ENCODE peak calls at places on chromosomes 11 and 22, in eight cellular contexts. A is stimulated activated CD4-positive, alpha-beta T cell treated with anti-CD3 and anti-CD28 coated beads, Interleukin-2, amount 100 ng/mL, for 24 hours; U is AG10803; D is effector memory CD4-positive, alpha-beta T cell; E is mucosa of descending colon; T is heart left ventricle; Y is occipital lobe; R is AG04450. I is an unnamed sample.

GRCh38 chr11:8263109-8263768 is 439 bp downstream of the LMO1 start:
- DNase-seq in A (no peak), U (no peak), D (no peak), E (no peak), T (no peak), Y (no peak), R (no peak), I (no peak)

GRCh38 chr11:120499088-120499487 is 12.5 kb upstream of the GRIK4 start:
- DNase-seq in A (no peak), U (no peak), D (no peak), E (no peak), T (no peak), Y (no peak), R (no peak), I (no peak)

GRCh38 chr22:39351689-39352214 is 2.0 kb downstream of the SYNGR1 start:
- DNase-seq in A (no peak), U (no peak), D (no peak), E (no peak), T (no peak), Y (no peak), R (no peak), I (no peak)

GRCh38 chr22:47111626-47112373 is 349.4 kb downstream of the TBC1D22A start:
- DNase-seq in A (no peak), U (no peak), D (no peak), E (no peak), T (no peak), Y (no peak), R (no peak), I (no peak)

GRCh38 chr11:44120169-44120568 is 24.7 kb downstream of the EXT2 start:
- DNase-seq in A (no peak), U (no peak), D (no peak), E (no peak), T (peak; percentile 39), Y (no peak), R (no peak), I (no peak)

GRCh38 chr11:795638-796564 is 2.2 kb downstream of the SLC25A22 start:
- DNase-seq in A (peak; percentile 85), U (peak; percentile 81), D (peak; percentile 71), E (peak; percentile 73), T (peak; percentile 74), Y (peak; percentile 50), R (peak; percentile 48), I (peak; percentile 87)

GRCh38 chr11:20594274-20595061 is 4.9 kb upstream of the SLC6A5 start:
- DNase-seq in A (no peak), U (no peak), D (no peak), E (no peak), T (no peak), Y (no peak), R (no peak), I (no peak)

GRCh38 chr22:44125421-44125820 is 55.3 kb upstream of the PARVG start:
- DNase-seq in A (no peak), U (no peak), D (no peak), E (no peak), T (no peak), Y (no peak), R (no peak), I (no peak)

GRCh38 chr22:31154975-31155374 is 5.0 kb upstream of the RNF185 start:
- DNase-seq in A (no peak), U (peak; percentile 42), D (no peak), E (no peak), T (no peak), Y (no peak), R (no peak), I (no peak)

GRCh38 chr11:105298174-105298573 is 158.6 kb upstream of the CARD18 start:
- DNase-seq in A (no peak), U (no peak), D (no peak), E (no peak), T (no peak), Y (no peak), R (no peak), I (no peak)

GRCh38 chr11:69240332-69241074 is 53.5 kb upstream of the MYEOV start:
- DNase-seq in A (no peak), U (no peak), D (no peak), E (peak; percentile 76), T (no peak), Y (no peak), R (no peak), I (peak; percentile 16)

GRCh38 chr22:39622881-39623367 is 52.4 kb downstream of the CACNA1I start:
- DNase-seq in A (peak; percentile 77), U (peak; percentile 12), D (peak; percentile 37), E (peak; percentile 81), T (peak; percentile 40), Y (no peak), R (no peak), I (peak; percentile 71)

GRCh38 chr11:74546752-74547151 is 45.6 kb upstream of the POLD3 start:
- DNase-seq in A (no peak), U (no peak), D (no peak), E (peak; percentile 90), T (no peak), Y (no peak), R (no peak), I (no peak)

GRCh38 chr11:96426356-96427103 is 36.7 kb downstream of the JRKL start:
- DNase-seq in A (no peak), U (peak; percentile 49), D (no peak), E (no peak), T (no peak), Y (no peak), R (peak; percentile 21), I (no peak)

GRCh38 chr11:77753230-77753629 is 67.3 kb downstream of the RSF1 start:
- DNase-seq in A (no peak), U (no peak), D (no peak), E (no peak), T (no peak), Y (no peak), R (no peak), I (no peak)

GRCh38 chr11:133832096-133833081 is 12.9 kb downstream of the SPATA19 start:
- DNase-seq in A (no peak), U (no peak), D (no peak), E (no peak), T (no peak), Y (no peak), R (no peak), I (no peak)

GRCh38 chr11:69000831-69001245 is 12.2 kb downstream of the MRGPRF start:
- DNase-seq in A (no peak), U (peak; percentile 88), D (no peak), E (no peak), T (no peak), Y (no peak), R (no peak), I (no peak)

GRCh38 chr22:39724857-39725256 is 154.3 kb downstream of the CACNA1I start:
- DNase-seq in A (no peak), U (no peak), D (no peak), E (no peak), T (no peak), Y (no peak), R (no peak), I (peak; percentile 13)

GRCh38 chr11:125451400-125452124 is 44.5 kb downstream of the FEZ1 start:
- DNase-seq in A (no peak), U (no peak), D (no peak), E (peak; percentile 27), T (peak; percentile 69), Y (peak; percentile 83), R (no peak), I (no peak)

GRCh38 chr11:70063121-70063520 is 15.0 kb upstream of the ANO1 start:
- DNase-seq in A (no peak), U (no peak), D (no peak), E (no peak), T (no peak), Y (no peak), R (no peak), I (no peak)

GRCh38 chr11:117786099-117786870 is 10.7 kb downstream of the DSCAML1 start:
- DNase-seq in A (no peak), U (no peak), D (no peak), E (no peak), T (no peak), Y (no peak), R (no peak), I (no peak)

GRCh38 chr22:35516723-35517122 is 23.9 kb upstream of the RASD2 start:
- DNase-seq in A (no peak), U (no peak), D (no peak), E (no peak), T (no peak), Y (no peak), R (no peak), I (no peak)

I was measured in activated CD4-positive, alpha-beta memory T cell treated with anti-CD3 and anti-CD28 coated beads, Interleukin-2, amount 10 ng/mL, durations not matched to agents 7 days and 5 days.